ENCODE peak calls at places on chromosomes 6 and 20, in seven cellular contexts. One of them, this sample, is unnamed.

GRCh38 chr6:52517502-52518278 is 59.2 kb downstream of the TRAM2 start:
- ATAC-seq in HCT116: peak
- ATAC-seq in body of pancreas: peak
- ATAC-seq in aorta: peak
- ATAC-seq in RWPE2: peak
- ATAC-seq in activated T-cell treated with anti-CD3 and anti-CD28 coated beads, Interleukin-2, amount 50 U/mL, for 4 hours: peak
- ATAC-seq in central memory CD8-positive, alpha-beta T cell: no peak
- ATAC-seq in this sample: peak

GRCh38 chr6:155319902-155320301 is 5.6 kb upstream of the TFB1M start:
- ATAC-seq in RWPE2: no peak
- ATAC-seq in activated T-cell treated with anti-CD3 and anti-CD28 coated beads, Interleukin-2, amount 50 U/mL, for 4 hours: no peak
- ATAC-seq in body of pancreas: no peak
- ATAC-seq in HCT116: no peak
- ATAC-seq in aorta: no peak
- ATAC-seq in central memory CD8-positive, alpha-beta T cell: no peak
- ATAC-seq in this sample: no peak

GRCh38 chr6:186221-186965 is 105.9 kb upstream of the DUSP22 start:
- ATAC-seq in body of pancreas: no peak
- ATAC-seq in aorta: no peak
- ATAC-seq in activated T-cell treated with anti-CD3 and anti-CD28 coated beads, Interleukin-2, amount 50 U/mL, for 4 hours: no peak
- ATAC-seq in RWPE2: no peak
- ATAC-seq in HCT116: no peak
- ATAC-seq in central memory CD8-positive, alpha-beta T cell: no peak
- ATAC-seq in this sample: no peak

GRCh38 chr6:7307533-7307932 is 5.5 kb downstream of the SSR1 start:
- ATAC-seq in central memory CD8-positive, alpha-beta T cell: no peak
- ATAC-seq in HCT116: no peak
- ATAC-seq in RWPE2: no peak
- ATAC-seq in activated T-cell treated with anti-CD3 and anti-CD28 coated beads, Interleukin-2, amount 50 U/mL, for 4 hours: no peak
- ATAC-seq in body of pancreas: no peak
- ATAC-seq in aorta: no peak
- ATAC-seq in this sample: no peak

GRCh38 chr6:75317503-75318206 is 33.1 kb upstream of the TMEM30A start:
- ATAC-seq in body of pancreas: no peak
- ATAC-seq in aorta: peak
- ATAC-seq in RWPE2: no peak
- ATAC-seq in HCT116: no peak
- ATAC-seq in activated T-cell treated with anti-CD3 and anti-CD28 coated beads, Interleukin-2, amount 50 U/mL, for 4 hours: no peak
- ATAC-seq in central memory CD8-positive, alpha-beta T cell: no peak
- ATAC-seq in this sample: no peak

GRCh38 chr6:158168054-158168303 is at the start of gene SERAC1:
- ATAC-seq in aorta: no peak
- ATAC-seq in body of pancreas: no peak
- ATAC-seq in central memory CD8-positive, alpha-beta T cell: peak
- ATAC-seq in HCT116: no peak
- ATAC-seq in RWPE2: no peak
- ATAC-seq in activated T-cell treated with anti-CD3 and anti-CD28 coated beads, Interleukin-2, amount 50 U/mL, for 4 hours: peak
- ATAC-seq in this sample: no peak

GRCh38 chr20:23371496-23371895 is 9.5 kb downstream of the GZF1 start:
- ATAC-seq in activated T-cell treated with anti-CD3 and anti-CD28 coated beads, Interleukin-2, amount 50 U/mL, for 4 hours: no peak
- ATAC-seq in RWPE2: no peak
- ATAC-seq in central memory CD8-positive, alpha-beta T cell: no peak
- ATAC-seq in aorta: no peak
- ATAC-seq in body of pancreas: no peak
- ATAC-seq in HCT116: no peak
- ATAC-seq in this sample: no peak

GRCh38 chr6:166419268-166419667 is 36.5 kb upstream of the MPC1 start:
- ATAC-seq in body of pancreas: no peak
- ATAC-seq in HCT116: peak
- ATAC-seq in central memory CD8-positive, alpha-beta T cell: peak
- ATAC-seq in RWPE2: peak
- ATAC-seq in activated T-cell treated with anti-CD3 and anti-CD28 coated beads, Interleukin-2, amount 50 U/mL, for 4 hours: peak
- ATAC-seq in aorta: no peak
- ATAC-seq in this sample: peak

GRCh38 chr6:88166493-88166900 is 350 bp upstream of the CNR1 start:
- ATAC-seq in HCT116: no peak
- ATAC-seq in RWPE2: peak
- ATAC-seq in activated T-cell treated with anti-CD3 and anti-CD28 coated beads, Interleukin-2, amount 50 U/mL, for 4 hours: peak
- ATAC-seq in central memory CD8-positive, alpha-beta T cell: peak
- ATAC-seq in aorta: peak
- ATAC-seq in body of pancreas: peak
- ATAC-seq in this sample: peak

GRCh38 chr6:83758533-83758932 is 49.6 kb upstream of the SNAP91 start:
- ATAC-seq in central memory CD8-positive, alpha-beta T cell: no peak
- ATAC-seq in activated T-cell treated with anti-CD3 and anti-CD28 coated beads, Interleukin-2, amount 50 U/mL, for 4 hours: no peak
- ATAC-seq in body of pancreas: no peak
- ATAC-seq in RWPE2: no peak
- ATAC-seq in aorta: no peak
- ATAC-seq in HCT116: no peak
- ATAC-seq in this sample: no peak

GRCh38 chr20:10540636-10541493 is 105.8 kb downstream of the SLX4IP start:
- ATAC-seq in aorta: no peak
- ATAC-seq in activated T-cell treated with anti-CD3 and anti-CD28 coated beads, Interleukin-2, amount 50 U/mL, for 4 hours: no peak
- ATAC-seq in HCT116: peak
- ATAC-seq in body of pancreas: peak
- ATAC-seq in RWPE2: peak
- ATAC-seq in central memory CD8-positive, alpha-beta T cell: no peak
- ATAC-seq in this sample: peak

GRCh38 chr6:87183687-87184086 is 28.3 kb downstream of the ZNF292 start:
- ATAC-seq in central memory CD8-positive, alpha-beta T cell: no peak
- ATAC-seq in aorta: no peak
- ATAC-seq in body of pancreas: no peak
- ATAC-seq in HCT116: no peak
- ATAC-seq in RWPE2: peak
- ATAC-seq in activated T-cell treated with anti-CD3 and anti-CD28 coated beads, Interleukin-2, amount 50 U/mL, for 4 hours: no peak
- ATAC-seq in this sample: peak

GRCh38 chr6:155103816-155104366 is 108.8 kb downstream of the TIAM2 start:
- ATAC-seq in RWPE2: no peak
- ATAC-seq in HCT116: no peak
- ATAC-seq in activated T-cell treated with anti-CD3 and anti-CD28 coated beads, Interleukin-2, amount 50 U/mL, for 4 hours: peak
- ATAC-seq in body of pancreas: no peak
- ATAC-seq in central memory CD8-positive, alpha-beta T cell: no peak
- ATAC-seq in aorta: no peak
- ATAC-seq in this sample: peak

GRCh38 chr20:34983089-34983820 is 27.6 kb downstream of the MYH7B start:
- ATAC-seq in HCT116: no peak
- ATAC-seq in RWPE2: no peak
- ATAC-seq in aorta: no peak
- ATAC-seq in central memory CD8-positive, alpha-beta T cell: no peak
- ATAC-seq in body of pancreas: no peak
- ATAC-seq in activated T-cell treated with anti-CD3 and anti-CD28 coated beads, Interleukin-2, amount 50 U/mL, for 4 hours: no peak
- ATAC-seq in this sample: no peak

GRCh38 chr6:143507358-143508145 is 4.0 kb downstream of the FUCA2 start:
- ATAC-seq in body of pancreas: no peak
- ATAC-seq in activated T-cell treated with anti-CD3 and anti-CD28 coated beads, Interleukin-2, amount 50 U/mL, for 4 hours: no peak
- ATAC-seq in central memory CD8-positive, alpha-beta T cell: no peak
- ATAC-seq in HCT116: no peak
- ATAC-seq in aorta: no peak
- ATAC-seq in RWPE2: no peak
- ATAC-seq in this sample: no peak

GRCh38 chr20:10433623-10434466 is at the start of gene MKKS:
- ATAC-seq in aorta: peak
- ATAC-seq in activated T-cell treated with anti-CD3 and anti-CD28 coated beads, Interleukin-2, amount 50 U/mL, for 4 hours: peak
- ATAC-seq in RWPE2: peak
- ATAC-seq in central memory CD8-positive, alpha-beta T cell: peak
- ATAC-seq in HCT116: peak
- ATAC-seq in body of pancreas: peak
- ATAC-seq in this sample: peak

GRCh38 chr6:165663736-165664552 is 903 bp upstream of the PDE10A start:
- ATAC-seq in central memory CD8-positive, alpha-beta T cell: no peak
- ATAC-seq in HCT116: no peak
- ATAC-seq in aorta: peak
- ATAC-seq in RWPE2: peak
- ATAC-seq in body of pancreas: no peak
- ATAC-seq in activated T-cell treated with anti-CD3 and anti-CD28 coated beads, Interleukin-2, amount 50 U/mL, for 4 hours: no peak
- ATAC-seq in this sample: no peak

GRCh38 chr20:63132715-63133471 is 83.0 kb downstream of the YTHDF1 start:
- ATAC-seq in activated T-cell treated with anti-CD3 and anti-CD28 coated beads, Interleukin-2, amount 50 U/mL, for 4 hours: no peak
- ATAC-seq in RWPE2: peak
- ATAC-seq in HCT116: no peak
- ATAC-seq in body of pancreas: no peak
- ATAC-seq in central memory CD8-positive, alpha-beta T cell: no peak
- ATAC-seq in aorta: no peak
- ATAC-seq in this sample: no peak

GRCh38 chr6:13517116-13517515 is 29.7 kb upstream of the GFOD1 start:
- ATAC-seq in central memory CD8-positive, alpha-beta T cell: no peak
- ATAC-seq in RWPE2: peak
- ATAC-seq in activated T-cell treated with anti-CD3 and anti-CD28 coated beads, Interleukin-2, amount 50 U/mL, for 4 hours: no peak
- ATAC-seq in HCT116: no peak
- ATAC-seq in aorta: no peak
- ATAC-seq in body of pancreas: no peak
- ATAC-seq in this sample: no peak

GRCh38 chr20:35263609-35264223 is 14.2 kb downstream of the MMP24OS start:
- ATAC-seq in central memory CD8-positive, alpha-beta T cell: no peak
- ATAC-seq in RWPE2: peak
- ATAC-seq in HCT116: peak
- ATAC-seq in body of pancreas: peak
- ATAC-seq in activated T-cell treated with anti-CD3 and anti-CD28 coated beads, Interleukin-2, amount 50 U/mL, for 4 hours: no peak
- ATAC-seq in aorta: no peak
- ATAC-seq in this sample: no peak

GRCh38 chr20:48949304-48950170 is 28.0 kb downstream of the ARFGEF2 start:
- ATAC-seq in body of pancreas: no peak
- ATAC-seq in HCT116: peak
- ATAC-seq in aorta: no peak
- ATAC-seq in activated T-cell treated with anti-CD3 and anti-CD28 coated beads, Interleukin-2, amount 50 U/mL, for 4 hours: no peak
- ATAC-seq in central memory CD8-positive, alpha-beta T cell: no peak
- ATAC-seq in RWPE2: no peak
- ATAC-seq in this sample: no peak

GRCh38 chr20:31675828-31676533 is 38.3 kb downstream of the COX4I2 start:
- ATAC-seq in body of pancreas: no peak
- ATAC-seq in activated T-cell treated with anti-CD3 and anti-CD28 coated beads, Interleukin-2, amount 50 U/mL, for 4 hours: peak
- ATAC-seq in central memory CD8-positive, alpha-beta T cell: peak
- ATAC-seq in HCT116: no peak
- ATAC-seq in RWPE2: peak
- ATAC-seq in aorta: peak
- ATAC-seq in this sample: peak

GRCh38 chr6:21679761-21680265 is 86.3 kb downstream of the SOX4 start:
- ATAC-seq in RWPE2: peak
- ATAC-seq in body of pancreas: peak
- ATAC-seq in HCT116: no peak
- ATAC-seq in aorta: peak
- ATAC-seq in central memory CD8-positive, alpha-beta T cell: no peak
- ATAC-seq in activated T-cell treated with anti-CD3 and anti-CD28 coated beads, Interleukin-2, amount 50 U/mL, for 4 hours: no peak
- ATAC-seq in this sample: no peak